ENCODE peak calls at places on chromosomes 4 and X, in ten cellular contexts. One of them, this sample, is unnamed.

GRCh38 chr4:17232575-17233253 is 279.2 kb downstream of the QDPR start:
- DNase-seq in brain microvascular endothelial cell: peak
- DNase-seq in fibroblast of lung: peak
- DNase-seq in cardiac muscle cell: peak
- DNase-seq in skeletal muscle cell: peak
- DNase-seq in IMR-90: peak
- DNase-seq in ovary: no peak
- DNase-seq in astrocyte of the cerebellum: peak
- DNase-seq in coronary artery: no peak
- DNase-seq in epithelial cell of esophagus: no peak
- DNase-seq in this sample: no peak

GRCh38 chrX:3066555-3066954 is 25.3 kb downstream of the ARSF start:
- DNase-seq in brain microvascular endothelial cell: no peak
- DNase-seq in fibroblast of lung: peak
- DNase-seq in cardiac muscle cell: no peak
- DNase-seq in skeletal muscle cell: no peak
- DNase-seq in IMR-90: peak
- DNase-seq in ovary: no peak
- DNase-seq in astrocyte of the cerebellum: no peak
- DNase-seq in coronary artery: no peak
- DNase-seq in epithelial cell of esophagus: peak
- DNase-seq in this sample: no peak

GRCh38 chr4:140099993-140100392 is 54.0 kb downstream of the MAML3 start:
- DNase-seq in brain microvascular endothelial cell: no peak
- DNase-seq in fibroblast of lung: no peak
- DNase-seq in cardiac muscle cell: no peak
- DNase-seq in skeletal muscle cell: no peak
- DNase-seq in IMR-90: peak
- DNase-seq in ovary: no peak
- DNase-seq in astrocyte of the cerebellum: no peak
- DNase-seq in coronary artery: no peak
- DNase-seq in epithelial cell of esophagus: no peak
- DNase-seq in this sample: no peak

GRCh38 chr4:110900206-110900769 is 277.4 kb upstream of the PITX2 start:
- DNase-seq in brain microvascular endothelial cell: no peak
- DNase-seq in fibroblast of lung: peak
- DNase-seq in cardiac muscle cell: no peak
- DNase-seq in skeletal muscle cell: no peak
- DNase-seq in IMR-90: peak
- DNase-seq in ovary: no peak
- DNase-seq in astrocyte of the cerebellum: no peak
- DNase-seq in coronary artery: no peak
- DNase-seq in epithelial cell of esophagus: peak
- DNase-seq in this sample: no peak

GRCh38 chr4:41709844-41710481 is 38.6 kb downstream of the PHOX2B start:
- DNase-seq in brain microvascular endothelial cell: peak
- DNase-seq in fibroblast of lung: peak
- DNase-seq in cardiac muscle cell: no peak
- DNase-seq in skeletal muscle cell: peak
- DNase-seq in IMR-90: peak
- DNase-seq in ovary: no peak
- DNase-seq in astrocyte of the cerebellum: peak
- DNase-seq in coronary artery: no peak
- DNase-seq in epithelial cell of esophagus: peak
- DNase-seq in this sample: no peak

GRCh38 chr4:177573487-177573886 is 131.2 kb upstream of the AGA start:
- DNase-seq in brain microvascular endothelial cell: peak
- DNase-seq in fibroblast of lung: peak
- DNase-seq in cardiac muscle cell: no peak
- DNase-seq in skeletal muscle cell: peak
- DNase-seq in IMR-90: peak
- DNase-seq in ovary: no peak
- DNase-seq in astrocyte of the cerebellum: peak
- DNase-seq in coronary artery: no peak
- DNase-seq in epithelial cell of esophagus: peak
- DNase-seq in this sample: no peak

GRCh38 chrX:154779261-154779660 is 16.6 kb downstream of the DKC1 start:
- DNase-seq in brain microvascular endothelial cell: no peak
- DNase-seq in fibroblast of lung: peak
- DNase-seq in cardiac muscle cell: no peak
- DNase-seq in skeletal muscle cell: peak
- DNase-seq in IMR-90: peak
- DNase-seq in ovary: no peak
- DNase-seq in astrocyte of the cerebellum: no peak
- DNase-seq in coronary artery: no peak
- DNase-seq in epithelial cell of esophagus: peak
- DNase-seq in this sample: no peak

GRCh38 chrX:1487401-1487800 is 34.7 kb upstream of the ASMTL start:
- DNase-seq in brain microvascular endothelial cell: no peak
- DNase-seq in fibroblast of lung: no peak
- DNase-seq in cardiac muscle cell: no peak
- DNase-seq in skeletal muscle cell: no peak
- DNase-seq in IMR-90: no peak
- DNase-seq in ovary: no peak
- DNase-seq in astrocyte of the cerebellum: no peak
- DNase-seq in coronary artery: peak
- DNase-seq in epithelial cell of esophagus: no peak
- DNase-seq in this sample: no peak

GRCh38 chrX:53442322-53442631 is 8.1 kb upstream of the HSD17B10 start:
- DNase-seq in brain microvascular endothelial cell: no peak
- DNase-seq in fibroblast of lung: no peak
- DNase-seq in cardiac muscle cell: no peak
- DNase-seq in skeletal muscle cell: no peak
- DNase-seq in IMR-90: no peak
- DNase-seq in ovary: no peak
- DNase-seq in astrocyte of the cerebellum: no peak
- DNase-seq in coronary artery: no peak
- DNase-seq in epithelial cell of esophagus: no peak
- DNase-seq in this sample: no peak

GRCh38 chrX:13029831-13030771 is 14.3 kb downstream of the FAM9C start:
- DNase-seq in brain microvascular endothelial cell: no peak
- DNase-seq in fibroblast of lung: peak
- DNase-seq in cardiac muscle cell: no peak
- DNase-seq in skeletal muscle cell: no peak
- DNase-seq in IMR-90: no peak
- DNase-seq in ovary: no peak
- DNase-seq in astrocyte of the cerebellum: no peak
- DNase-seq in coronary artery: no peak
- DNase-seq in epithelial cell of esophagus: no peak
- DNase-seq in this sample: no peak

GRCh38 chr4:185470503-185471195 is 884 bp downstream of the CCDC110 start:
- DNase-seq in brain microvascular endothelial cell: peak
- DNase-seq in fibroblast of lung: peak
- DNase-seq in cardiac muscle cell: peak
- DNase-seq in skeletal muscle cell: no peak
- DNase-seq in IMR-90: peak
- DNase-seq in ovary: peak
- DNase-seq in astrocyte of the cerebellum: no peak
- DNase-seq in coronary artery: peak
- DNase-seq in epithelial cell of esophagus: peak
- DNase-seq in this sample: peak

GRCh38 chrX:150229030-150229429 is 134.1 kb upstream of the MAMLD1 start:
- DNase-seq in brain microvascular endothelial cell: no peak
- DNase-seq in fibroblast of lung: no peak
- DNase-seq in cardiac muscle cell: no peak
- DNase-seq in skeletal muscle cell: no peak
- DNase-seq in IMR-90: no peak
- DNase-seq in ovary: no peak
- DNase-seq in astrocyte of the cerebellum: no peak
- DNase-seq in coronary artery: no peak
- DNase-seq in epithelial cell of esophagus: no peak
- DNase-seq in this sample: no peak

GRCh38 chrX:150225756-150226155 is 137.4 kb upstream of the MAMLD1 start:
- DNase-seq in brain microvascular endothelial cell: no peak
- DNase-seq in fibroblast of lung: no peak
- DNase-seq in cardiac muscle cell: no peak
- DNase-seq in skeletal muscle cell: no peak
- DNase-seq in IMR-90: no peak
- DNase-seq in ovary: no peak
- DNase-seq in astrocyte of the cerebellum: no peak
- DNase-seq in coronary artery: no peak
- DNase-seq in epithelial cell of esophagus: no peak
- DNase-seq in this sample: no peak

GRCh38 chrX:150227873-150228272 is 135.2 kb upstream of the MAMLD1 start:
- DNase-seq in brain microvascular endothelial cell: no peak
- DNase-seq in fibroblast of lung: no peak
- DNase-seq in cardiac muscle cell: no peak
- DNase-seq in skeletal muscle cell: no peak
- DNase-seq in IMR-90: no peak
- DNase-seq in ovary: no peak
- DNase-seq in astrocyte of the cerebellum: no peak
- DNase-seq in coronary artery: peak
- DNase-seq in epithelial cell of esophagus: no peak
- DNase-seq in this sample: no peak

GRCh38 chrX:150226223-150226965 is 136.7 kb upstream of the MAMLD1 start:
- DNase-seq in brain microvascular endothelial cell: no peak
- DNase-seq in fibroblast of lung: no peak
- DNase-seq in cardiac muscle cell: no peak
- DNase-seq in skeletal muscle cell: no peak
- DNase-seq in IMR-90: no peak
- DNase-seq in ovary: no peak
- DNase-seq in astrocyte of the cerebellum: no peak
- DNase-seq in coronary artery: peak
- DNase-seq in epithelial cell of esophagus: no peak
- DNase-seq in this sample: no peak

DNA sequence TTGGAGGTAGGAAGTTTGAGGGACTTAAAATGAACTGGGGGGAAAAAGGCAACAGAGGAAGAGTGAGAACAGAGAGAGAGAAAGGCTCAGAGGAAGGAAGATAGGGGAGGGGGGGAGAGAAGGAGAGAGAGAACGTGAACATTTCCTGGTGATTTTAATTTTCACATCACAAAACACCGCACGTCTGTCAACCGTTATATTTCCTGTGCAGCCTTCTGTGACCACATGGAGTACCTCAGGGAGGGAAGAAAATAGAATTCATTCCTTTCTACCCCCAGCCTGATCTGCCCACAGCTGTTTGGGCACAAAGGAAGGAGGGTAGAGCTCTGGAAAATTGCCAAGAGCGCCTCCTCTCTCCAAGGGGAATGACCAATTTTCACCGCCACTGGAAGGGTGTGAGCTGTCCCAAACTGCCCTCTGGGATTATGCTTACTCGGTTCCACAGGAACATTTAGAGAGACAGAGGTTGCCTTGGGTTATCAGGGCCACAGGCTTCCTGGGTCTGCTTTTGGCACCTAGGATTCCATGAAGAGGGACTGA is 135.7 kb upstream of the MAMLD1 start:
- DNase-seq in brain microvascular endothelial cell: no peak
- DNase-seq in fibroblast of lung: no peak
- DNase-seq in cardiac muscle cell: no peak
- DNase-seq in skeletal muscle cell: no peak
- DNase-seq in IMR-90: no peak
- DNase-seq in ovary: no peak
- DNase-seq in astrocyte of the cerebellum: no peak
- DNase-seq in coronary artery: no peak
- DNase-seq in epithelial cell of esophagus: no peak
- DNase-seq in this sample: no peak
- H3K4me3 ChIP-seq in brain microvascular endothelial cell: no peak
- H3K4me3 ChIP-seq in fibroblast of lung: no peak
- H3K4me3 ChIP-seq in cardiac muscle cell: no peak
- H3K4me3 ChIP-seq in skeletal muscle cell: no peak
- H3K4me3 ChIP-seq in IMR-90: no peak
- H3K4me3 ChIP-seq in ovary: no peak
- H3K4me3 ChIP-seq in astrocyte of the cerebellum: no peak
- H3K4me3 ChIP-seq in coronary artery: no peak
- H3K4me3 ChIP-seq in epithelial cell of esophagus: no peak
- H3K4me3 ChIP-seq in this sample: no peak

DNA sequence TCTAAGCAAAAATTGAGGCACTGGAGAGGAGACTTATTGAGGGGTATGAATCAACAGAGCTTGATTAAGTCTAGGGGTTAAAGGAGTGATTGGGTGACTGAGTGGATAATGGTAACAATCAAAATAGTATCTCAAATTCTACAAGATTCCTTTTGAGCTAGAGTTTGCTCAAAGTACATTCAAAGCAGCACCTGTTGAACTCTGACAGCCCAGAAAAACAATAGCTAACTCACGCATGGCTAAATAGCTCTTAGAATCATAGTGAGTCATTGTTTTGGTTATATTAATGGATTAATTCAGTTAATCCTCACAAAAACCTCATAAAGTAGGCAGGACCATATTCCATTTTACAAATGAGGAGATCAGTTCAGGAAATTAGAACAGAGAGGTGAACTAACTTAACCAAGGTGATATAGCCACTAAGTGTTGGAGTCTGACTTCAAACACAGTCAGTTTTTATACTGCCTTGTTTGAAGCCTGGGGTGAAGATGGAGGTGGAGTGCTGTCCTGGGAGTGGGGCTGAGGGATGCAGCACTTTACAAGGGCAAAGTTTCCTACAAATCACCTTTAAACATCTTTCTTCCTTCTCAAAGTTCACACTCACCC is 35.9 kb upstream of the PPM1K start:
- DNase-seq in brain microvascular endothelial cell: peak
- DNase-seq in fibroblast of lung: peak
- DNase-seq in cardiac muscle cell: no peak
- DNase-seq in skeletal muscle cell: no peak
- DNase-seq in IMR-90: no peak
- DNase-seq in ovary: no peak
- DNase-seq in astrocyte of the cerebellum: no peak
- DNase-seq in coronary artery: no peak
- DNase-seq in epithelial cell of esophagus: peak
- DNase-seq in this sample: peak
- H3K4me3 ChIP-seq in brain microvascular endothelial cell: no peak
- H3K4me3 ChIP-seq in fibroblast of lung: no peak
- H3K4me3 ChIP-seq in cardiac muscle cell: no peak
- H3K4me3 ChIP-seq in skeletal muscle cell: no peak
- H3K4me3 ChIP-seq in IMR-90: no peak
- H3K4me3 ChIP-seq in ovary: no peak
- H3K4me3 ChIP-seq in astrocyte of the cerebellum: no peak
- H3K4me3 ChIP-seq in coronary artery: no peak
- H3K4me3 ChIP-seq in epithelial cell of esophagus: peak
- H3K4me3 ChIP-seq in this sample: peak

GRCh38 chr4:28117067-28117756 is 1256.6 kb downstream of the STIM2 start:
- DNase-seq in brain microvascular endothelial cell: no peak
- DNase-seq in fibroblast of lung: no peak
- DNase-seq in cardiac muscle cell: no peak
- DNase-seq in skeletal muscle cell: no peak
- DNase-seq in IMR-90: no peak
- DNase-seq in ovary: no peak
- DNase-seq in astrocyte of the cerebellum: no peak
- DNase-seq in coronary artery: no peak
- DNase-seq in epithelial cell of esophagus: no peak
- DNase-seq in this sample: no peak
- H3K4me3 ChIP-seq in brain microvascular endothelial cell: no peak
- H3K4me3 ChIP-seq in fibroblast of lung: no peak
- H3K4me3 ChIP-seq in cardiac muscle cell: no peak
- H3K4me3 ChIP-seq in skeletal muscle cell: no peak
- H3K4me3 ChIP-seq in IMR-90: no peak
- H3K4me3 ChIP-seq in ovary: no peak
- H3K4me3 ChIP-seq in astrocyte of the cerebellum: no peak
- H3K4me3 ChIP-seq in coronary artery: no peak
- H3K4me3 ChIP-seq in epithelial cell of esophagus: no peak
- H3K4me3 ChIP-seq in this sample: no peak

DNA sequence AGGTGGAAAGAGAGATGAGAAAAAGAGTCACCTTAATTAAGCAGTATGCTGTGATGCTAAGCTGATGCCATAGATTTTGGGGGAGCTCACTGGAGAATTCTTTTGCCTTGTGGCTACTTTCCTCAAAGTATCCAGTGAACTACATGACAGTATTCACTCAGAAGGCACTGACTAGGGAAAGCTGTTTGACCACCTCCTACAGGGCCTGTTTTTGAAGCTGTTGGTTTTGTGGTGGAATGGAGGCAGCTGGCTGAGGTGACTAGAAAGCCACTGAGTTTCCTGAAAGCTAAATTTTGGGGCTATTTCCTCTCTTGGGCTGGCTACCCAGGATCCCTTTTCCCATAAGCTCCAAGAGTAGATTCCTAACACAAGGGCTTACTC is 124.8 kb upstream of the EOLA2 start:
- DNase-seq in brain microvascular endothelial cell: no peak
- DNase-seq in fibroblast of lung: no peak
- DNase-seq in cardiac muscle cell: no peak
- DNase-seq in skeletal muscle cell: no peak
- DNase-seq in IMR-90: no peak
- DNase-seq in ovary: no peak
- DNase-seq in astrocyte of the cerebellum: no peak
- DNase-seq in coronary artery: no peak
- DNase-seq in epithelial cell of esophagus: no peak
- DNase-seq in this sample: no peak
- H3K4me3 ChIP-seq in brain microvascular endothelial cell: no peak
- H3K4me3 ChIP-seq in fibroblast of lung: no peak
- H3K4me3 ChIP-seq in cardiac muscle cell: no peak
- H3K4me3 ChIP-seq in skeletal muscle cell: no peak
- H3K4me3 ChIP-seq in IMR-90: no peak
- H3K4me3 ChIP-seq in ovary: no peak
- H3K4me3 ChIP-seq in astrocyte of the cerebellum: no peak
- H3K4me3 ChIP-seq in coronary artery: no peak
- H3K4me3 ChIP-seq in epithelial cell of esophagus: no peak
- H3K4me3 ChIP-seq in this sample: no peak

This sample was measured in GM06990.